ENCODE peak calls at places on chromosomes 12 and 14, in four cellular contexts. R, V, C and H are unnamed samples.
A peak's percentile ranks its signal among the peaks of the same experiment; 100 is the strongest.

GRCh38 chr12:116540617-116541152 is 18.5 kb upstream of the MAP1LC3B2 start:
- DNase-seq in C (no peak), R (no peak), V (no peak), H (no peak)

GRCh38 chr12:125113263-125113662 is 48.0 kb downstream of the AACS start:
- DNase-seq in V (no peak), C (no peak), R (no peak), H (no peak)

GRCh38 chr12:25859976-25860375 is 98.5 kb upstream of the RASSF8 start:
- DNase-seq in V (no peak), R (no peak), C (no peak), H (peak; percentile 73)

GRCh38 chr12:6201775-6202292 is 1.6 kb downstream of the CD9 start:
- DNase-seq in C (no peak), R (no peak), V (no peak), H (no peak)

GRCh38 chr14:91154851-91155625 is 41.2 kb downstream of the DGLUCY start:
- DNase-seq in R (peak; percentile 30), V (peak; percentile 70), C (peak; percentile 40), H (peak; percentile 62)

GRCh38 chr14:77311217-77311616 is 9.5 kb downstream of the POMT2 start:
- DNase-seq in R (no peak), C (no peak), V (no peak), H (no peak)

GRCh38 chr12:98838282-98838681 is 193.2 kb downstream of the APAF1 start:
- DNase-seq in V (no peak), C (no peak), R (peak; percentile 11), H (no peak)

GRCh38 chr12:118063567-118064391 is 2.8 kb upstream of the WSB2 start:
- DNase-seq in R (no peak), V (no peak), C (no peak), H (no peak)

GRCh38 chr14:102049258-102050025 is 37.4 kb downstream of the HSP90AA1 start:
- DNase-seq in C (no peak), V (no peak), R (no peak), H (no peak)

GRCh38 chr12:75476076-75476475 is 4.5 kb upstream of the GLIPR1 start:
- DNase-seq in R (no peak), C (no peak), V (no peak), H (no peak)

GRCh38 chr14:49512147-49512551 is 74.0 kb downstream of the RPS29 start:
- DNase-seq in V (peak; percentile 97), C (no peak), R (peak; percentile 21), H (peak; percentile 94)

GRCh38 chr12:54991992-54992377 is 7.4 kb upstream of the TESPA1 start:
- DNase-seq in R (no peak), C (no peak), V (no peak), H (no peak)

GRCh38 chr12:131250028-131250950 is 296.6 kb downstream of the ADGRD1 start:
- DNase-seq in V (no peak), C (no peak), R (peak; percentile 87), H (no peak)

GRCh38 chr12:3233813-3234212 is 156.6 kb downstream of the TSPAN9 start:
- DNase-seq in R (no peak), C (no peak), V (peak; percentile 3), H (no peak)

GRCh38 chr12:59657266-59657665 is 61.4 kb downstream of the SLC16A7 start:
- DNase-seq in C (no peak), V (no peak), R (no peak), H (no peak)

GRCh38 chr12:91109148-91109564 is 2.1 kb downstream of the LUM start:
- DNase-seq in R (peak; percentile 62), C (no peak), V (peak; percentile 83), H (peak; percentile 47)

GRCh38 chr12:7602287-7602686 is 63.4 kb downstream of the APOBEC1 start:
- DNase-seq in V (peak; percentile 8), R (no peak), C (no peak), H (peak; percentile 75)

GRCh38 chr12:9079883-9080673 is 35.6 kb downstream of the A2M start:
- DNase-seq in C (no peak), R (no peak), V (no peak), H (no peak)

GRCh38 chr12:127429556-127429955 is 837.4 kb upstream of the TMEM132C start:
- DNase-seq in C (no peak), V (peak; percentile 12), R (no peak), H (no peak)

GRCh38 chr14:103528512-103529382 is at the start of gene TRMT61A:
- DNase-seq in C (peak; percentile 99), R (peak; percentile 89), V (peak; percentile 85), H (peak; percentile 73)

GRCh38 chr14:103530831-103531230 is 1.8 kb downstream of the TRMT61A start:
- DNase-seq in R (no peak), C (no peak), V (no peak), H (no peak)

GRCh38 chr14:103529383-103530365 is 678 bp downstream of the TRMT61A start:
- DNase-seq in V (no peak), R (no peak), C (no peak), H (no peak)

GRCh38 chr14:103531421-103532215 is 2.6 kb downstream of the TRMT61A start:
- DNase-seq in V (no peak), R (no peak), C (no peak), H (no peak)

GRCh38 chr14:103530390-103530789 is 1.4 kb downstream of the TRMT61A start:
- DNase-seq in R (no peak), C (no peak), V (peak; percentile 32), H (no peak)
- H3K4me2 ChIP-seq in R (peak overlapping the region; percentile 99), C (peak overlapping the region; percentile 99), V (peak overlapping the region; percentile 96), H (peak overlapping the region; percentile 97)

DNA sequence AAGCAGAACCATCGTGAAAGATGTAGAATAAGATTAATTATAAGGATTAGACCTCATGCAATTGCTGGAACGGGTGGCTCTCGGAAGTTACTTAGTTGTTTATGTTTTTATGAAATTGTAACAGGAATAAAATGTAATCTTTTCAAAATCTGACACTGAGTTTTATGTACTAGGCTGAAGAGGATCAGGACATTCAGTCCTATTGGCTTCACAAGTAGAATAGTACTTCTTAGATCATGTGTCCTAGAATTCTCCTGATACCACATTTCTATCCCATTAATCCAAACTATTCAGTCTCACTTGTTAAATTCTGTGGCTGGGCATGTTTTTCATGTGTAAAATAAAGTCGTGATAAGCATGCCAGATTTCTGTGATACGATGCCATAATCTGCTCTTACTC is 423.5 kb upstream of the OR4E1 start:
- DNase-seq in V (no peak), C (no peak), R (no peak), H (no peak)
- H3K27ac ChIP-seq in V (no peak overlapping the region), C (no peak overlapping the region), R (no peak overlapping the region), H (no peak overlapping the region)

DNA sequence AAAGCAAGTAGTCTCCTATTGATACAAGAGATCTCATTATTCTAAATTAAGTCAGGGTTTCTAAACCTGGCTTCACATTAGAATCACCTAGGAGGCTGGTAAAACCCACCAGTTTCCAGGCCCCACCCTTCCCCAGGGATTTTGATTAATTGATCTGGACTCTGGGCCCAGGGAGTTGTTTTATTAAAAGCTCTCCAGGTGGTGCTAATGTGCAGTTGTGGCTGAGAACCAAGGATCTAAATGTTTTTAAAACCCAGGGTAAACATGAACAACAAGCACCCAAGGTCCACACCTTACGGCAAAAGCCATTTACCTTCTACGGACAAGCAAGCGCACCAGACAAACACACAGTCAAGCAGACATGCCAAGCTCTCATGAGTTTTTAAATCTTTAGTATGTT is 73.9 kb downstream of the SLC2A13 start:
- DNase-seq in C (no peak), R (no peak), V (no peak), H (no peak)
- H3K4me2 ChIP-seq in C (no peak overlapping the region), R (no peak overlapping the region), V (no peak overlapping the region), H (no peak overlapping the region)

GRCh38 chr12:68303850-68304249 is 28.3 kb downstream of the MDM1 start:
- DNase-seq in R (no peak), C (no peak), V (no peak), H (no peak)
- H3K27ac ChIP-seq in R (no peak overlapping the region), C (no peak overlapping the region), V (no peak overlapping the region), H (no peak overlapping the region)

GRCh38 chr12:95624544-95624943 is 73.3 kb upstream of the USP44 start:
- DNase-seq in R (peak; percentile 37), V (no peak), C (no peak), H (peak; percentile 42)
- H3K4me2 ChIP-seq in R (peak overlapping the region; percentile 40), V (no peak overlapping the region), C (no peak overlapping the region), H (no peak overlapping the region)

DNA sequence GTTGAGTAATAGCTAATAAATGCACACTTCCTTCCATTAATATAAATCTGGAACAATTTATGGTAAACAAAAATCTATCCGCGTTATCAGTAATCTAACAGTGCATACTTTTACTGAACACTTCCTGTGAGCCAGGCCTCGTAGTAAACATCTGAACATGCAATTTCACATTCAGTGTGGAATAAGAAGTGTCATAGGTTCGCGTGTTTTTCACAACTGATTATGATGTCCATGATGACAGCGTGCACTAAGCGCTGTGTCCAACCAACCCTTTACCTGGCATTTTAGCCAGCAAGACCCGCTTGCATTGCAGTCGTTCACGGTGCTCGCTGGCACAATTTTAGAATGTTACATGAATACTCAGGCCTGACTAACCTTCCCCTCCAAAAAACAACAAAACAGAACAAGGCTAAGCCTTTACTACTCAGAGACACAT is 2.1 kb downstream of the PNMA1 start:
- DNase-seq in C (no peak), V (peak; percentile 75), R (no peak), H (no peak)
- H3K27ac ChIP-seq in C (no peak overlapping the region), V (peak overlapping the region; percentile 78), R (peak overlapping the region; percentile 94), H (no peak overlapping the region)

DNA sequence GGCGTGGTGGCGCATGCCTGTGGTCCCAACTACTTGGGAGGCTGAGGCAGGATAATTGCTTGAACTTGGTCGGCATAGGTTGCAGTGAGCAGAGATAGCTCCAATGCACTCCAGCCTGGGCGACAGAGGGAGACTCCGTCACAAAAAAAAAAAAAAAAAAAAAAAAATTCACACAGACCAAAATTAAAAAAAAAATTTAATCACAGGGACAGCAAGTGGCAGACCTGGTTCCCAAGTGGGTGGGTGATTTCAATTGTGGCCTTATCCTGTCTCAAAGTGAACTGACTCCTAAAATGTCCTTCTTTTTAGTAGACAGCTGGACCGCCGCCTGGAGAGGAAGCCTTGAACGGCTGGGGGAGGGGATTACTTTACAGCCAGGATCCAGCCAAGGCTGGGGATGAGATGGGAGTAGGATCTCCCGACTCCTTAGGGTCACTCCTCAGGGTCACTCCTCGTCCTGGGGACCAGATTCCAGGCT is 1.6 kb upstream of the KCNH3 start:
- DNase-seq in V (no peak), R (no peak), C (no peak), H (no peak)
- H3K4me2 ChIP-seq in V (peak overlapping the region; percentile 84), R (peak overlapping the region; percentile 92), C (peak overlapping the region; percentile 84), H (no peak overlapping the region)